ENCODE peak calls at places on chromosomes 3 and 15, in nine cellular contexts. P, Y, O, B, J, D, E, T and K are unnamed samples.

GRCh38 chr15:23857028-23857641 is 170.0 kb upstream of the NDN start:
- DNase-seq in P (no peak), Y (peak; percentile 22), O (peak; percentile 78), B (no peak), J (no peak), D (peak; percentile 43), E (peak; percentile 47), T (peak; percentile 48), K (no peak)

GRCh38 chr3:100297784-100298183 is 36.8 kb upstream of the NIT2 start:
- DNase-seq in P (no peak), Y (peak; percentile 67), O (no peak), B (no peak), J (no peak), D (no peak), E (no peak), T (no peak), K (no peak)

GRCh38 chr3:20041197-20041780 is 1.0 kb downstream of the KAT2B start:
- DNase-seq in P (peak; percentile 58), Y (peak; percentile 56), O (peak; percentile 77), B (peak; percentile 93), J (peak; percentile 74), D (peak; percentile 39), E (peak; percentile 85), T (peak; percentile 92), K (peak; percentile 92)

GRCh38 chr3:23662079-23662617 is 143.6 kb upstream of the UBE2E1 start:
- DNase-seq in P (no peak), Y (peak; percentile 45), O (no peak), B (no peak), J (peak; percentile 56), D (no peak), E (no peak), T (no peak), K (no peak)

GRCh38 chr3:196274585-196274984 is 12.9 kb downstream of the PCYT1A start:
- DNase-seq in P (peak; percentile 36), Y (peak; percentile 19), O (no peak), B (no peak), J (no peak), D (no peak), E (no peak), T (no peak), K (no peak)

GRCh38 chr3:99250272-99250671 is 348.8 kb upstream of the DCBLD2 start:
- DNase-seq in P (no peak), Y (peak; percentile 58), O (no peak), B (no peak), J (no peak), D (no peak), E (no peak), T (no peak), K (no peak)

GRCh38 chr3:53680026-53680425 is 166.2 kb downstream of the CHDH start:
- DNase-seq in P (no peak), Y (peak; percentile 2), O (peak; percentile 60), B (no peak), J (no peak), D (no peak), E (peak; percentile 44), T (no peak), K (no peak)

GRCh38 chr3:113966172-113966571 is 18.4 kb downstream of the ZDHHC23 start:
- DNase-seq in P (no peak), Y (no peak), O (no peak), B (no peak), J (no peak), D (no peak), E (no peak), T (no peak), K (no peak)

GRCh38 chr3:187401861-187402260 is 33.7 kb downstream of the RTP4 start:
- DNase-seq in P (no peak), Y (no peak), O (no peak), B (no peak), J (no peak), D (no peak), E (no peak), T (no peak), K (no peak)

GRCh38 chr3:112858410-112859069 is 11.9 kb upstream of the CD200R1L start:
- DNase-seq in P (no peak), Y (peak; percentile 10), O (no peak), B (no peak), J (no peak), D (no peak), E (no peak), T (no peak), K (no peak)

GRCh38 chr3:50269460-50269859 is 513 bp downstream of the SEMA3B start:
- DNase-seq in P (no peak), Y (no peak), O (no peak), B (no peak), J (no peak), D (no peak), E (no peak), T (no peak), K (no peak)

GRCh38 chr3:38542401-38543298 is 46.5 kb downstream of the EXOG start:
- DNase-seq in P (no peak), Y (peak; percentile 25), O (no peak), B (no peak), J (no peak), D (no peak), E (no peak), T (no peak), K (no peak)

GRCh38 chr3:156416846-156417581 is 137.9 kb downstream of the SSR3 start:
- DNase-seq in P (no peak), Y (no peak), O (no peak), B (no peak), J (no peak), D (no peak), E (no peak), T (no peak), K (no peak)

GRCh38 chr15:75024102-75024636 is 779 bp downstream of the PPCDC start:
- DNase-seq in P (no peak), Y (peak; percentile 22), O (peak; percentile 15), B (no peak), J (no peak), D (peak; percentile 68), E (no peak), T (no peak), K (no peak)
- H3K4me1 ChIP-seq in P (peaks cover 8% of the 10 kb centered on the region), Y (peaks cover 2% of the 10 kb centered on the region), O (no peaks in the 10 kb centered on the region), B (peaks cover 19% of the 10 kb centered on the region), J (peaks cover 2% of the 10 kb centered on the region), D (peaks cover 4% of the 10 kb centered on the region), E (peaks cover 20% of the 10 kb centered on the region), T (peaks cover 23% of the 10 kb centered on the region), K (peaks cover 22% of the 10 kb centered on the region)

GRCh38 chr15:31304074-31304648 is 22.5 kb upstream of the KLF13 start:
- DNase-seq in P (no peak), Y (no peak), O (no peak), B (peak; percentile 45), J (no peak), D (no peak), E (no peak), T (no peak), K (no peak)

GRCh38 chr15:31303434-31304073 is 23.1 kb upstream of the KLF13 start:
- DNase-seq in P (no peak), Y (no peak), O (peak; percentile 57), B (peak; percentile 76), J (peak; percentile 33), D (no peak), E (no peak), T (peak; percentile 69), K (peak; percentile 88)

GRCh38 chr15:31305375-31305774 is 21.3 kb upstream of the KLF13 start:
- DNase-seq in P (no peak), Y (no peak), O (no peak), B (peak; percentile 37), J (no peak), D (no peak), E (no peak), T (no peak), K (no peak)

GRCh38 chr15:31306036-31306425 is 20.6 kb upstream of the KLF13 start:
- DNase-seq in P (no peak), Y (no peak), O (no peak), B (peak; percentile 40), J (no peak), D (no peak), E (no peak), T (no peak), K (no peak)

GRCh38 chr15:31304736-31305365 is 21.8 kb upstream of the KLF13 start:
- DNase-seq in P (no peak), Y (no peak), O (no peak), B (peak; percentile 48), J (no peak), D (no peak), E (no peak), T (no peak), K (no peak)
- H3K27ac ChIP-seq in P (no peak overlapping the region), Y (no peak overlapping the region), O (no peak overlapping the region), B (no peak overlapping the region), J (no peak overlapping the region), D (no peak overlapping the region), E (no peak overlapping the region), T (no peak overlapping the region), K (no peak overlapping the region)

GRCh38 chr15:66721501-66721937 is 19.5 kb downstream of the SMAD6 start:
- DNase-seq in P (no peak), Y (peak; percentile 30), O (no peak), B (no peak), J (no peak), D (no peak), E (no peak), T (no peak), K (no peak)
- H3K4me1 ChIP-seq in P (no peaks in the 10 kb centered on the region), Y (peaks cover 20% of the 10 kb centered on the region), O (peaks cover 7% of the 10 kb centered on the region), B (peaks cover 55% of the 10 kb centered on the region), J (peaks cover 78% of the 10 kb centered on the region), D (peaks cover 86% of the 10 kb centered on the region), E (no peaks in the 10 kb centered on the region), T (peaks cover 74% of the 10 kb centered on the region), K (peaks cover 15% of the 10 kb centered on the region)

GRCh38 chr15:50124557-50125080 is 5.6 kb upstream of the ATP8B4 start:
- DNase-seq in P (no peak), Y (no peak), O (no peak), B (no peak), J (no peak), D (no peak), E (no peak), T (no peak), K (no peak)
- H3K27ac ChIP-seq in P (no peak overlapping the region), Y (no peak overlapping the region), O (no peak overlapping the region), B (no peak overlapping the region), J (no peak overlapping the region), D (no peak overlapping the region), E (no peak overlapping the region), T (no peak overlapping the region), K (no peak overlapping the region)